ENCODE peak calls at places on chromosomes 16 and 17, in five cellular contexts. One of them, this sample, is unnamed.

GRCh38 chr17:69423450-69423849 is 9.0 kb downstream of the MAP2K6 start:
- DNase-seq in AG09309: no peak
- DNase-seq in ascending aorta: no peak
- DNase-seq in CD8-positive, alpha-beta T cell: no peak
- DNase-seq in GM10248: no peak
- DNase-seq in this sample: no peak

GRCh38 chr17:15782809-15783208 is 50.7 kb downstream of the TBC1D26 start:
- DNase-seq in AG09309: no peak
- DNase-seq in ascending aorta: no peak
- DNase-seq in CD8-positive, alpha-beta T cell: no peak
- DNase-seq in GM10248: no peak
- DNase-seq in this sample: no peak

GRCh38 chr17:80613732-80614071 is 69.1 kb downstream of the RPTOR start:
- DNase-seq in AG09309: no peak
- DNase-seq in ascending aorta: no peak
- DNase-seq in CD8-positive, alpha-beta T cell: no peak
- DNase-seq in GM10248: no peak
- DNase-seq in this sample: no peak

GRCh38 chr17:77753691-77754265 is 204.7 kb upstream of the TNRC6C start:
- DNase-seq in AG09309: no peak
- DNase-seq in ascending aorta: no peak
- DNase-seq in CD8-positive, alpha-beta T cell: no peak
- DNase-seq in GM10248: no peak
- DNase-seq in this sample: no peak

GRCh38 chr16:84314373-84314772 is 19.7 kb downstream of the WFDC1 start:
- DNase-seq in AG09309: no peak
- DNase-seq in ascending aorta: no peak
- DNase-seq in CD8-positive, alpha-beta T cell: no peak
- DNase-seq in GM10248: no peak
- DNase-seq in this sample: no peak

GRCh38 chr16:56530872-56531271 is 11.0 kb upstream of the BBS2 start:
- DNase-seq in AG09309: no peak
- DNase-seq in ascending aorta: no peak
- DNase-seq in CD8-positive, alpha-beta T cell: no peak
- DNase-seq in GM10248: no peak
- DNase-seq in this sample: no peak

GRCh38 chr17:34706029-34706428 is 126.6 kb downstream of the TMEM132E start:
- DNase-seq in AG09309: no peak
- DNase-seq in ascending aorta: no peak
- DNase-seq in CD8-positive, alpha-beta T cell: no peak
- DNase-seq in GM10248: no peak
- DNase-seq in this sample: no peak

GRCh38 chr17:56153215-56153614 is at the start of gene ANKFN1:
- DNase-seq in AG09309: no peak
- DNase-seq in ascending aorta: no peak
- DNase-seq in CD8-positive, alpha-beta T cell: no peak
- DNase-seq in GM10248: no peak
- DNase-seq in this sample: no peak

GRCh38 chr17:16887523-16888095 is 84.3 kb downstream of the TNFRSF13B start:
- DNase-seq in AG09309: no peak
- DNase-seq in ascending aorta: no peak
- DNase-seq in CD8-positive, alpha-beta T cell: no peak
- DNase-seq in GM10248: no peak
- DNase-seq in this sample: no peak

GRCh38 chr16:88655053-88655732 is 4.3 kb upstream of the CYBA start:
- DNase-seq in AG09309: no peak
- DNase-seq in ascending aorta: no peak
- DNase-seq in CD8-positive, alpha-beta T cell: peak
- DNase-seq in GM10248: no peak
- DNase-seq in this sample: no peak

GRCh38 chr16:88657371-88657770 is 5.5 kb downstream of the MVD start:
- DNase-seq in AG09309: no peak
- DNase-seq in ascending aorta: no peak
- DNase-seq in CD8-positive, alpha-beta T cell: peak
- DNase-seq in GM10248: no peak
- DNase-seq in this sample: no peak

GRCh38 chr16:88654363-88655052 is 3.7 kb upstream of the CYBA start:
- DNase-seq in AG09309: no peak
- DNase-seq in ascending aorta: no peak
- DNase-seq in CD8-positive, alpha-beta T cell: peak
- DNase-seq in GM10248: no peak
- DNase-seq in this sample: no peak

GRCh38 chr16:88656291-88656980 is 5.6 kb upstream of the CYBA start:
- DNase-seq in AG09309: no peak
- DNase-seq in ascending aorta: no peak
- DNase-seq in CD8-positive, alpha-beta T cell: peak
- DNase-seq in GM10248: no peak
- DNase-seq in this sample: no peak

GRCh38 chr16:88655733-88656281 is 5.0 kb upstream of the CYBA start:
- DNase-seq in AG09309: no peak
- DNase-seq in ascending aorta: no peak
- DNase-seq in CD8-positive, alpha-beta T cell: peak
- DNase-seq in GM10248: no peak
- DNase-seq in this sample: no peak
- TF ChIP-seq CTCF in AG09309: no peak
- TF ChIP-seq CTCF in ascending aorta: no peak
- TF ChIP-seq CTCF in CD8-positive, alpha-beta T cell: no peak
- TF ChIP-seq CTCF in GM10248: no peak
- TF ChIP-seq CTCF in this sample: no peak

GRCh38 chr16:31713945-31714898 is 159.4 kb upstream of the ZNF267 start:
- DNase-seq in AG09309: no peak
- DNase-seq in ascending aorta: no peak
- DNase-seq in CD8-positive, alpha-beta T cell: no peak
- DNase-seq in GM10248: peak
- DNase-seq in this sample: peak
- TF ChIP-seq CTCF in AG09309: peak
- TF ChIP-seq CTCF in ascending aorta: no peak
- TF ChIP-seq CTCF in CD8-positive, alpha-beta T cell: no peak
- TF ChIP-seq CTCF in GM10248: no peak
- TF ChIP-seq CTCF in this sample: no peak

GRCh38 chr17:7329360-7330098 is 394 bp upstream of the NEURL4 start:
- DNase-seq in AG09309: peak
- DNase-seq in ascending aorta: peak
- DNase-seq in CD8-positive, alpha-beta T cell: peak
- DNase-seq in GM10248: peak
- DNase-seq in this sample: peak
- TF ChIP-seq CTCF in AG09309: no peak
- TF ChIP-seq CTCF in ascending aorta: no peak
- TF ChIP-seq CTCF in CD8-positive, alpha-beta T cell: no peak
- TF ChIP-seq CTCF in GM10248: no peak
- TF ChIP-seq CTCF in this sample: no peak

DNA sequence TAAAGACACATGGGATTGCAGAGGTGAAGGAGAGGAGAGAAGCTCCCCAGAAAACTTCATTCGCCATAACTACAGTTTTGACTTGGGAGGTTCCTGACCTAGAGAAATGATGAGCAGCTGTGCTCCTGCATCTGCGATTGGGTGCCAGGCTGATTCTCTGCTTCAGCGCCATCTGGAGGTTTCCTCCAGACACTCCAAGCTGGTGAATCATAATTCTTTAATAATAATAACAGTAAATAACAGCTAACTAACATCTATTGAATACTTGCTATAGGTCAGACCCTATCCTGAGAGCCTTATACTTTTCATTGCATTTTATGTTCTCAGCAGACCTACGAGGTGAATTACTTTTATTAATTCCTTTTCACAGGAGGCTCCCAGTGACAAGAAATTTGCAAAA is 575.8 kb downstream of the TOX3 start:
- DNase-seq in AG09309: no peak
- DNase-seq in ascending aorta: no peak
- DNase-seq in CD8-positive, alpha-beta T cell: no peak
- DNase-seq in GM10248: no peak
- DNase-seq in this sample: no peak
- TF ChIP-seq CTCF in AG09309: peak
- TF ChIP-seq CTCF in ascending aorta: no peak
- TF ChIP-seq CTCF in CD8-positive, alpha-beta T cell: no peak
- TF ChIP-seq CTCF in GM10248: no peak
- TF ChIP-seq CTCF in this sample: no peak

GRCh38 chr17:78823282-78824046 is 17.1 kb downstream of the USP36 start:
- DNase-seq in AG09309: no peak
- DNase-seq in ascending aorta: no peak
- DNase-seq in CD8-positive, alpha-beta T cell: no peak
- DNase-seq in GM10248: no peak
- DNase-seq in this sample: no peak
- TF ChIP-seq CTCF in AG09309: no peak
- TF ChIP-seq CTCF in ascending aorta: no peak
- TF ChIP-seq CTCF in CD8-positive, alpha-beta T cell: no peak
- TF ChIP-seq CTCF in GM10248: no peak
- TF ChIP-seq CTCF in this sample: no peak

DNA sequence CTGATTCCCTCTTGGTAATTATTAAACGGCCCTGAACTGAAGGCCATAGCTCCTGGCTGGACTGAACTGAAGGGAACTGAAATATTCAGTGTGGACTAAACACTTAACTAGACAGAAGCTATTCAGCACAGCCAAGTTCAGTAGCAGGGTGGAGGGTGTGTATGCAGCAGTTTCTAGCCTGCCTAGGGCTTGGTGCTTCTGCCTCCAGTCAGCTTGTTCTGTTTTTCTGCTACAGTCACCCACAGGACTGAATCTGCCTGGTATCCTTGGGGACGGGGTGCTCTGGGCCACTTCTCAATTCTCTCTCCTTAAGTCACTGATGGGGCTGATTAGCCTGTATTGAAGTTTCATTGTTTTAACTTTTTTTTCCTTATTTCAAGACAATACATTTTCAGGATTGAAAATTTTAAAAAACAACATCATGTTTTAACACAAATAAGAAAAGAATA is 77.1 kb downstream of the WWP2 start:
- DNase-seq in AG09309: no peak
- DNase-seq in ascending aorta: no peak
- DNase-seq in CD8-positive, alpha-beta T cell: no peak
- DNase-seq in GM10248: no peak
- DNase-seq in this sample: no peak
- TF ChIP-seq CTCF in AG09309: no peak
- TF ChIP-seq CTCF in ascending aorta: no peak
- TF ChIP-seq CTCF in CD8-positive, alpha-beta T cell: no peak
- TF ChIP-seq CTCF in GM10248: no peak
- TF ChIP-seq CTCF in this sample: no peak

GRCh38 chr17:39627170-39627716 is 491 bp downstream of the PPP1R1B start:
- DNase-seq in AG09309: no peak
- DNase-seq in ascending aorta: no peak
- DNase-seq in CD8-positive, alpha-beta T cell: no peak
- DNase-seq in GM10248: no peak
- DNase-seq in this sample: no peak
- TF ChIP-seq CTCF in AG09309: no peak
- TF ChIP-seq CTCF in ascending aorta: no peak
- TF ChIP-seq CTCF in CD8-positive, alpha-beta T cell: no peak
- TF ChIP-seq CTCF in GM10248: no peak
- TF ChIP-seq CTCF in this sample: no peak

DNA sequence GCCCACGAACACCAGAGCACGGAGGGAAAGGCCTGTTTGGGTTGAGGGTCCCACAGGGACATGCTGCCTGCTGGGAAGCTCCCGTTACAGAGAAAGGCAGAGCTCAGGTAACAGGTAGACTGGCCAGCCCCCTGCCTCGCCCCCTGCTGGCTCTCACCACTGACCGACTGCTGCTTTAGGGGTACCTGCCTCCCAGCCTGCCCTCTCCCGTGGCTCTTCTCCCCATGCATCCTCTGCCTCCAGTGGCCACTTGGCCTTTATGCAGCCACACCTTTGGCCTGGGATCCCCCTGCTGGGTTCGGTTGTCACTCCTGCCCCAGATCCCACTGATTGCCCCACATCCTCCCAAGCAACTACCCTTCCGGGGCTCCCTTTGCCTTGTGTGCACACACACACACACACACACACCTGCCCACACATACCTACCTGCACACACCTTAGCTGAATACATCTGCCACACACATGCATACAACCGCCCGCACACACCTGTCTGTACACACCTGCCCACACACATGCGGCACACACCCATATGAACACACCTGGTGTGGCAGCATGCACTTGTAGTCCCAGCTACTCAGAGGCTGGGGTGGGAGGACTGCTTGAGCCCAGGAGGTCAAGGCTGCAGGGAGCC is 7.1 kb downstream of the MCRIP1 start:
- DNase-seq in AG09309: no peak
- DNase-seq in ascending aorta: no peak
- DNase-seq in CD8-positive, alpha-beta T cell: no peak
- DNase-seq in GM10248: no peak
- DNase-seq in this sample: no peak
- TF ChIP-seq CTCF in AG09309: no peak
- TF ChIP-seq CTCF in ascending aorta: no peak
- TF ChIP-seq CTCF in CD8-positive, alpha-beta T cell: no peak
- TF ChIP-seq CTCF in GM10248: no peak
- TF ChIP-seq CTCF in this sample: no peak

GRCh38 chr16:88415381-88416323 is 32.9 kb downstream of the ZNF469 start:
- DNase-seq in AG09309: no peak
- DNase-seq in ascending aorta: no peak
- DNase-seq in CD8-positive, alpha-beta T cell: no peak
- DNase-seq in GM10248: no peak
- DNase-seq in this sample: no peak
- TF ChIP-seq CTCF in AG09309: no peak
- TF ChIP-seq CTCF in ascending aorta: no peak
- TF ChIP-seq CTCF in CD8-positive, alpha-beta T cell: no peak
- TF ChIP-seq CTCF in GM10248: no peak
- TF ChIP-seq CTCF in this sample: no peak